ENCODE peak calls at places on chromosomes 1 and 21, in nine cellular contexts. One of them, this sample, is unnamed. For H3K4me1, the result is how much of the 10 kb centered on the place peaks cover.

GRCh38 chr1:196160066-196160795 is 448.0 kb downstream of the KCNT2 start:
- DNase-seq in lower lobe of right lung: no peak
- DNase-seq in psoas muscle: no peak
- DNase-seq in OCI-LY7: no peak
- DNase-seq in heart right ventricle: no peak
- DNase-seq in CD8-positive, alpha-beta T cell: no peak
- DNase-seq in hepatocyte: no peak
- DNase-seq in heart left ventricle: no peak
- DNase-seq in adrenal gland: no peak
- DNase-seq in this sample: peak

GRCh38 chr1:189859385-189859977 is 618.2 kb downstream of the BRINP3 start:
- DNase-seq in lower lobe of right lung: no peak
- DNase-seq in psoas muscle: no peak
- DNase-seq in OCI-LY7: peak
- DNase-seq in heart right ventricle: no peak
- DNase-seq in CD8-positive, alpha-beta T cell: no peak
- DNase-seq in hepatocyte: peak
- DNase-seq in heart left ventricle: no peak
- DNase-seq in adrenal gland: no peak
- DNase-seq in this sample: no peak

GRCh38 chr1:26119892-26120608 is 8.4 kb downstream of the PDIK1L start:
- DNase-seq in lower lobe of right lung: no peak
- DNase-seq in psoas muscle: no peak
- DNase-seq in OCI-LY7: no peak
- DNase-seq in heart right ventricle: no peak
- DNase-seq in CD8-positive, alpha-beta T cell: no peak
- DNase-seq in hepatocyte: no peak
- DNase-seq in heart left ventricle: no peak
- DNase-seq in adrenal gland: no peak
- DNase-seq in this sample: no peak

GRCh38 chr1:111476761-111477309 is 3.1 kb downstream of the C1orf162 start:
- DNase-seq in lower lobe of right lung: no peak
- DNase-seq in psoas muscle: no peak
- DNase-seq in OCI-LY7: peak
- DNase-seq in heart right ventricle: no peak
- DNase-seq in CD8-positive, alpha-beta T cell: peak
- DNase-seq in hepatocyte: no peak
- DNase-seq in heart left ventricle: no peak
- DNase-seq in adrenal gland: no peak
- DNase-seq in this sample: no peak

GRCh38 chr1:151994956-151995355 is 1.3 kb upstream of the S100A10 start:
- DNase-seq in lower lobe of right lung: no peak
- DNase-seq in psoas muscle: no peak
- DNase-seq in OCI-LY7: no peak
- DNase-seq in heart right ventricle: no peak
- DNase-seq in CD8-positive, alpha-beta T cell: no peak
- DNase-seq in hepatocyte: peak
- DNase-seq in heart left ventricle: no peak
- DNase-seq in adrenal gland: peak
- DNase-seq in this sample: peak

GRCh38 chr1:8047686-8048522 is 21.8 kb upstream of the ERRFI1 start:
- DNase-seq in lower lobe of right lung: no peak
- DNase-seq in psoas muscle: no peak
- DNase-seq in OCI-LY7: no peak
- DNase-seq in heart right ventricle: peak
- DNase-seq in CD8-positive, alpha-beta T cell: no peak
- DNase-seq in hepatocyte: peak
- DNase-seq in heart left ventricle: peak
- DNase-seq in adrenal gland: peak
- DNase-seq in this sample: peak

GRCh38 chr1:53552146-53552940 is 93.1 kb downstream of the DMRTB1 start:
- DNase-seq in lower lobe of right lung: peak
- DNase-seq in psoas muscle: no peak
- DNase-seq in OCI-LY7: no peak
- DNase-seq in heart right ventricle: no peak
- DNase-seq in CD8-positive, alpha-beta T cell: no peak
- DNase-seq in hepatocyte: no peak
- DNase-seq in heart left ventricle: peak
- DNase-seq in adrenal gland: no peak
- DNase-seq in this sample: no peak

GRCh38 chr1:183374825-183375224 is 43.4 kb downstream of the NMNAT2 start:
- DNase-seq in lower lobe of right lung: no peak
- DNase-seq in psoas muscle: no peak
- DNase-seq in OCI-LY7: no peak
- DNase-seq in heart right ventricle: no peak
- DNase-seq in CD8-positive, alpha-beta T cell: no peak
- DNase-seq in hepatocyte: no peak
- DNase-seq in heart left ventricle: no peak
- DNase-seq in adrenal gland: no peak
- DNase-seq in this sample: no peak

GRCh38 chr1:2127181-2128145 is 67.1 kb downstream of the FAAP20 start:
- DNase-seq in lower lobe of right lung: peak
- DNase-seq in psoas muscle: peak
- DNase-seq in OCI-LY7: no peak
- DNase-seq in heart right ventricle: no peak
- DNase-seq in CD8-positive, alpha-beta T cell: no peak
- DNase-seq in hepatocyte: no peak
- DNase-seq in heart left ventricle: no peak
- DNase-seq in adrenal gland: no peak
- DNase-seq in this sample: no peak

GRCh38 chr1:47679301-47679751 is 241.5 kb downstream of the FOXD2 start:
- DNase-seq in lower lobe of right lung: no peak
- DNase-seq in psoas muscle: no peak
- DNase-seq in OCI-LY7: no peak
- DNase-seq in heart right ventricle: no peak
- DNase-seq in CD8-positive, alpha-beta T cell: no peak
- DNase-seq in hepatocyte: no peak
- DNase-seq in heart left ventricle: no peak
- DNase-seq in adrenal gland: peak
- DNase-seq in this sample: no peak

GRCh38 chr1:30675761-30676160 is 47.6 kb downstream of the MATN1 start:
- DNase-seq in lower lobe of right lung: no peak
- DNase-seq in psoas muscle: no peak
- DNase-seq in OCI-LY7: no peak
- DNase-seq in heart right ventricle: no peak
- DNase-seq in CD8-positive, alpha-beta T cell: no peak
- DNase-seq in hepatocyte: no peak
- DNase-seq in heart left ventricle: no peak
- DNase-seq in adrenal gland: no peak
- DNase-seq in this sample: no peak

GRCh38 chr21:17451364-17451869 is 61.4 kb upstream of the CXADR start:
- DNase-seq in lower lobe of right lung: no peak
- DNase-seq in psoas muscle: no peak
- DNase-seq in OCI-LY7: no peak
- DNase-seq in heart right ventricle: no peak
- DNase-seq in CD8-positive, alpha-beta T cell: no peak
- DNase-seq in hepatocyte: no peak
- DNase-seq in heart left ventricle: no peak
- DNase-seq in adrenal gland: no peak
- DNase-seq in this sample: peak

GRCh38 chr21:42162831-42163510 is 56.0 kb upstream of the ABCG1 start:
- DNase-seq in lower lobe of right lung: no peak
- DNase-seq in psoas muscle: no peak
- DNase-seq in OCI-LY7: peak
- DNase-seq in heart right ventricle: no peak
- DNase-seq in CD8-positive, alpha-beta T cell: no peak
- DNase-seq in hepatocyte: no peak
- DNase-seq in heart left ventricle: no peak
- DNase-seq in adrenal gland: peak
- DNase-seq in this sample: no peak

GRCh38 chr1:178513278-178513983 is 522 bp downstream of the TEX35 start:
- DNase-seq in lower lobe of right lung: no peak
- DNase-seq in psoas muscle: no peak
- DNase-seq in OCI-LY7: no peak
- DNase-seq in heart right ventricle: peak
- DNase-seq in CD8-positive, alpha-beta T cell: no peak
- DNase-seq in hepatocyte: no peak
- DNase-seq in heart left ventricle: no peak
- DNase-seq in adrenal gland: no peak
- DNase-seq in this sample: no peak

GRCh38 chr1:112983540-112984131 is 27.6 kb upstream of the SLC16A1 start:
- DNase-seq in lower lobe of right lung: no peak
- DNase-seq in psoas muscle: no peak
- DNase-seq in OCI-LY7: peak
- DNase-seq in heart right ventricle: no peak
- DNase-seq in CD8-positive, alpha-beta T cell: no peak
- DNase-seq in hepatocyte: no peak
- DNase-seq in heart left ventricle: no peak
- DNase-seq in adrenal gland: no peak
- DNase-seq in this sample: no peak

DNA sequence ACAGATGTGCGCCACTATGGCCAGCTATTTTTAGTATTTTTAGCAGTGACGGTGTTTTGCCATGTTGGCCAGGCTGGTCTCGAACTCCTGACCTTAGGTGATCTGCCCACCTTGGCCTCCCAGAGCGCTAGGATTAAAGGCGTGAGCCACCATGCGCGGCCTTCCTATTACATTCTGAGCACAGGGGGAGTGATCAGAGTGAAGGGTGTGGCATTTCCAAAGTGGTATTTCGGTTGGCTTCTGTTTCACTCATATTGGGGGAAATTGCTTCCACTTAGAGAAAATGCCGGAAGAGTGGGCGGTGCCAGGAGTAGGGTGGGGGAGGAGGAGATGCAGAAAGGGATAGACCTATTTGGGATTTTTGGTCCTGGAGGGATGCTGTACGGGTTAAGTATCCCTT is 4.3 kb downstream of the PIK3CD start:
- DNase-seq in lower lobe of right lung: no peak
- DNase-seq in psoas muscle: no peak
- DNase-seq in OCI-LY7: no peak
- DNase-seq in heart right ventricle: no peak
- DNase-seq in CD8-positive, alpha-beta T cell: no peak
- DNase-seq in hepatocyte: no peak
- DNase-seq in heart left ventricle: no peak
- DNase-seq in adrenal gland: no peak
- DNase-seq in this sample: no peak
- H3K4me1 ChIP-seq in lower lobe of right lung: under half
- H3K4me1 ChIP-seq in psoas muscle: under half
- H3K4me1 ChIP-seq in OCI-LY7: under half
- H3K4me1 ChIP-seq in heart right ventricle: under half
- H3K4me1 ChIP-seq in CD8-positive, alpha-beta T cell: half or more
- H3K4me1 ChIP-seq in hepatocyte: under half
- H3K4me1 ChIP-seq in heart left ventricle: under half
- H3K4me1 ChIP-seq in adrenal gland: under half
- H3K4me1 ChIP-seq in this sample: under half

DNA sequence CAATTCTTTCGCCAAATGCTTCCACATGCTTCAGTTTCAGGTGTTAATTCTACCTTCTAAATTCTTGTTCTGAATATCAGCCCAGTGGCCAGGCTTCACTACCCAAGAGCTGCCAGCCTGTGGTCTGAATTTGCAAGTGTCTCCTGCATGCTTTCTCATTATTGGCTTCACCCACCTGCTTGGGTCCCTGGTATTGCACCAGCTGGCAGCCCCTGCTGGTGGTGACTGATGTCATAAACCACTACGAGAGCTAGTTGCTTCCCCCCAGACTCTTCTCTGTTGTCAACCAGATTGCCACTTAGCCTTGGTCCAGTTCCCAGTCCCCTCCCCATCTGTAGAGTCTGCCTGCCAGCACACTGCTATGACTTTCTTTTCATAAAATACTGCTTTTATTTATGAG is 197.7 kb upstream of the DUSP10 start:
- DNase-seq in lower lobe of right lung: no peak
- DNase-seq in psoas muscle: no peak
- DNase-seq in OCI-LY7: no peak
- DNase-seq in heart right ventricle: no peak
- DNase-seq in CD8-positive, alpha-beta T cell: no peak
- DNase-seq in hepatocyte: no peak
- DNase-seq in heart left ventricle: no peak
- DNase-seq in adrenal gland: no peak
- DNase-seq in this sample: no peak
- TF ChIP-seq CTCF in lower lobe of right lung: no peak
- TF ChIP-seq CTCF in psoas muscle: no peak
- TF ChIP-seq CTCF in OCI-LY7: no peak
- TF ChIP-seq CTCF in heart right ventricle: no peak
- TF ChIP-seq CTCF in CD8-positive, alpha-beta T cell: no peak
- TF ChIP-seq CTCF in hepatocyte: no peak
- TF ChIP-seq CTCF in heart left ventricle: no peak
- TF ChIP-seq CTCF in adrenal gland: no peak
- TF ChIP-seq CTCF in this sample: no peak

GRCh38 chr1:235906436-235906835 is 39.7 kb upstream of the LYST start:
- DNase-seq in lower lobe of right lung: no peak
- DNase-seq in psoas muscle: no peak
- DNase-seq in OCI-LY7: no peak
- DNase-seq in heart right ventricle: no peak
- DNase-seq in CD8-positive, alpha-beta T cell: no peak
- DNase-seq in hepatocyte: no peak
- DNase-seq in heart left ventricle: no peak
- DNase-seq in adrenal gland: no peak
- DNase-seq in this sample: no peak

GRCh38 chr1:235901461-235901860 is 34.8 kb upstream of the LYST start:
- DNase-seq in lower lobe of right lung: no peak
- DNase-seq in psoas muscle: no peak
- DNase-seq in OCI-LY7: no peak
- DNase-seq in heart right ventricle: no peak
- DNase-seq in CD8-positive, alpha-beta T cell: no peak
- DNase-seq in hepatocyte: no peak
- DNase-seq in heart left ventricle: no peak
- DNase-seq in adrenal gland: no peak
- DNase-seq in this sample: no peak

GRCh38 chr1:235898126-235898525 is 31.4 kb upstream of the LYST start:
- DNase-seq in lower lobe of right lung: no peak
- DNase-seq in psoas muscle: no peak
- DNase-seq in OCI-LY7: no peak
- DNase-seq in heart right ventricle: no peak
- DNase-seq in CD8-positive, alpha-beta T cell: no peak
- DNase-seq in hepatocyte: no peak
- DNase-seq in heart left ventricle: no peak
- DNase-seq in adrenal gland: no peak
- DNase-seq in this sample: no peak

GRCh38 chr1:235907187-235907896 is 40.6 kb upstream of the LYST start:
- DNase-seq in lower lobe of right lung: no peak
- DNase-seq in psoas muscle: no peak
- DNase-seq in OCI-LY7: no peak
- DNase-seq in heart right ventricle: no peak
- DNase-seq in CD8-positive, alpha-beta T cell: no peak
- DNase-seq in hepatocyte: no peak
- DNase-seq in heart left ventricle: no peak
- DNase-seq in adrenal gland: no peak
- DNase-seq in this sample: no peak

GRCh38 chr1:235902638-235903542 is 36.2 kb upstream of the LYST start:
- DNase-seq in lower lobe of right lung: peak
- DNase-seq in psoas muscle: no peak
- DNase-seq in OCI-LY7: no peak
- DNase-seq in heart right ventricle: no peak
- DNase-seq in CD8-positive, alpha-beta T cell: no peak
- DNase-seq in hepatocyte: peak
- DNase-seq in heart left ventricle: no peak
- DNase-seq in adrenal gland: peak
- DNase-seq in this sample: peak
- H3K27ac ChIP-seq in lower lobe of right lung: no peak
- H3K27ac ChIP-seq in psoas muscle: no peak
- H3K27ac ChIP-seq in OCI-LY7: no peak
- H3K27ac ChIP-seq in heart right ventricle: no peak
- H3K27ac ChIP-seq in CD8-positive, alpha-beta T cell: no peak
- H3K27ac ChIP-seq in hepatocyte: no peak
- H3K27ac ChIP-seq in heart left ventricle: no peak
- H3K27ac ChIP-seq in adrenal gland: no peak
- H3K27ac ChIP-seq in this sample: peak

DNA sequence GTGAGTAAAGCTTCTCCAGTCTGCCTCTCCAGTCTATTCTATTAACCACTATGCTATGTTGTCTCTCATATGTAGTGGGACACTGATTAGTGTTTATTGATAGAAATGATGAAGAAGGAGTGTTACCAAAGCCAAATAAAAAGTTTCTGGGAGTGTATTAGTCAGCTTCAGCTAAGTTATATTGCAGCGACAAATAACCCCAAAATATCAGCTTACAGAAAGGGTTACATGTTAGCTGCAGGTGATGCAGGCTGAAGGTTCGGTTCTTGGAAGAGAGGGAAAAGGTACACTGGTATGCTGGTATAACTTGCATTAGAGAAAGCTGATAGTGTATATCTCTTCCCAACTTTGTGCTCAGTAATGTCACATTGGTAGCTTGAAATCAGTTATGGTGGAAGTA is 10.6 kb upstream of the AK2 start:
- DNase-seq in lower lobe of right lung: no peak
- DNase-seq in psoas muscle: no peak
- DNase-seq in OCI-LY7: no peak
- DNase-seq in heart right ventricle: no peak
- DNase-seq in CD8-positive, alpha-beta T cell: no peak
- DNase-seq in hepatocyte: no peak
- DNase-seq in heart left ventricle: no peak
- DNase-seq in adrenal gland: no peak
- DNase-seq in this sample: no peak
- H3K4me1 ChIP-seq in lower lobe of right lung: under half
- H3K4me1 ChIP-seq in psoas muscle: under half
- H3K4me1 ChIP-seq in OCI-LY7: under half
- H3K4me1 ChIP-seq in heart right ventricle: under half
- H3K4me1 ChIP-seq in CD8-positive, alpha-beta T cell: under half
- H3K4me1 ChIP-seq in hepatocyte: under half
- H3K4me1 ChIP-seq in heart left ventricle: under half
- H3K4me1 ChIP-seq in adrenal gland: under half
- H3K4me1 ChIP-seq in this sample: under half

This sample was measured in foreskin keratinocyte.